ENCODE peak calls at places on chromosome 7, in eight cellular contexts. C is tibial nerve, R is sigmoid colon, Q is ovary, E is IMR-90, K is GM12892, H is A549, M is esophagus squamous epithelium. G is an unnamed sample.

GRCh38 chr7:131945313-131945831 is 388.9 kb upstream of the PODXL start:
- DNase-seq in E (peak), C (no peak), M (no peak), Q (peak), K (peak), H (peak), R (no peak), G (peak)

GRCh38 chr7:151424799-151425198 is 15.0 kb upstream of the WDR86 start:
- DNase-seq in K (no peak), H (no peak), R (no peak), Q (peak), E (peak), M (no peak), C (no peak), G (no peak)

GRCh38 chr7:100393233-100393905 is 20.1 kb downstream of the PILRA start:
- DNase-seq in C (no peak), K (no peak), H (no peak), M (no peak), Q (no peak), E (no peak), R (no peak), G (no peak)

GRCh38 chr7:144738708-144739314 is 97.0 kb downstream of the TPK1 start:
- DNase-seq in C (peak), E (no peak), R (no peak), K (no peak), Q (no peak), H (peak), M (no peak), G (peak)

GRCh38 chr7:100155553-100156317 is 2.8 kb downstream of the TRAPPC14 start:
- DNase-seq in C (no peak), M (no peak), H (no peak), E (no peak), Q (no peak), R (no peak), K (no peak), G (no peak)

GRCh38 chr7:29598607-29599006 is 35.0 kb downstream of the PRR15 start:
- DNase-seq in M (no peak), Q (no peak), R (no peak), E (no peak), H (no peak), K (no peak), C (no peak), G (no peak)

GRCh38 chr7:125061776-125062397 is 132.3 kb upstream of the POT1 start:
- DNase-seq in Q (no peak), R (no peak), C (no peak), H (no peak), E (peak), K (no peak), M (no peak), G (no peak)

GRCh38 chr7:47571355-47572100 is 10.4 kb downstream of the TNS3 start:
- DNase-seq in Q (peak), E (peak), M (no peak), K (no peak), C (no peak), R (peak), H (no peak), G (no peak)

GRCh38 chr7:771241-772004 is 44.3 kb upstream of the PRKAR1B start:
- DNase-seq in R (peak), C (peak), M (no peak), E (peak), Q (peak), H (no peak), K (no peak), G (no peak)

GRCh38 chr7:1941464-1942025 is 271.5 kb downstream of the ELFN1 start:
- DNase-seq in M (no peak), H (no peak), K (no peak), Q (peak), E (no peak), C (no peak), R (no peak), G (no peak)

GRCh38 chr7:42869131-42870020 is 42.5 kb downstream of the C7orf25 start:
- DNase-seq in Q (no peak), H (no peak), K (no peak), E (no peak), M (no peak), R (no peak), C (no peak), G (no peak)

GRCh38 chr7:128190051-128190640 is 50.9 kb upstream of the LEP start:
- DNase-seq in M (no peak), C (no peak), E (no peak), H (no peak), R (peak), K (no peak), Q (no peak), G (no peak)

GRCh38 chr7:24723178-24723530 is 34.1 kb downstream of the GSDME start:
- DNase-seq in K (no peak), C (no peak), M (no peak), H (no peak), E (no peak), R (no peak), Q (no peak), G (no peak)

GRCh38 chr7:157789094-157789493 is 452.3 kb downstream of the DNAJB6 start:
- DNase-seq in C (no peak), Q (no peak), K (no peak), R (no peak), E (no peak), M (no peak), H (no peak), G (no peak)

GRCh38 chr7:106313966-106314365 is 29.2 kb upstream of the NAMPT start:
- DNase-seq in E (no peak), M (no peak), K (no peak), C (no peak), H (no peak), Q (no peak), R (no peak), G (no peak)

GRCh38 chr7:118109607-118110006 is 74.4 kb upstream of the LSM8 start:
- DNase-seq in R (no peak), Q (no peak), M (no peak), H (peak), C (no peak), E (no peak), K (no peak), G (no peak)

GRCh38 chr7:16604054-16604453 is 41.5 kb downstream of the ANKMY2 start:
- DNase-seq in K (no peak), Q (no peak), M (no peak), H (no peak), C (no peak), E (no peak), R (no peak), G (peak)

GRCh38 chr7:153087498-153087897 is 327.9 kb downstream of the ACTR3B start:
- DNase-seq in Q (no peak), K (no peak), R (no peak), H (no peak), C (no peak), M (no peak), E (no peak), G (no peak)

GRCh38 chr7:93327006-93327633 is 95.0 kb downstream of the VPS50 start:
- DNase-seq in C (no peak), E (peak), R (no peak), Q (no peak), M (no peak), H (no peak), K (no peak), G (no peak)

GRCh38 chr7:2100278-2101205 is 132.2 kb downstream of the MAD1L1 start:
- DNase-seq in R (no peak), E (no peak), Q (peak), H (no peak), C (no peak), K (peak), M (no peak), G (peak)

GRCh38 chr7:144398911-144399310 is 4.6 kb downstream of the NOBOX start:
- DNase-seq in Q (no peak), E (no peak), M (no peak), H (no peak), K (no peak), R (no peak), C (no peak), G (no peak)

GRCh38 chr7:99762680-99763327 is 21.2 kb downstream of the CYP3A4 start:
- DNase-seq in M (no peak), K (no peak), H (no peak), C (peak), Q (no peak), E (peak), R (no peak), G (peak)

GRCh38 chr7:20785211-20786048 is 1.3 kb downstream of the SP8 start:
- DNase-seq in M (no peak), Q (no peak), K (peak), E (no peak), H (no peak), R (no peak), C (no peak), G (peak)

GRCh38 chr7:77980087-77980713 is 181.6 kb downstream of the PHTF2 start:
- DNase-seq in R (no peak), C (no peak), E (no peak), K (no peak), M (no peak), Q (no peak), H (no peak), G (no peak)

GRCh38 chr7:155921086-155921803 is 109.0 kb upstream of the SHH start:
- DNase-seq in K (no peak), E (no peak), Q (no peak), H (no peak), R (peak), M (no peak), C (no peak), G (no peak)

GRCh38 chr7:90211391-90212148 is at the start of gene STEAP2:
- DNase-seq in Q (peak), K (peak), E (peak), M (peak), R (peak), C (peak), H (peak), G (peak)

GRCh38 chr7:122148878-122149277 is 4.8 kb upstream of the AASS start:
- DNase-seq in Q (no peak), C (no peak), H (no peak), R (no peak), M (no peak), E (no peak), K (no peak), G (no peak)

GRCh38 chr7:4025694-4026615 is 656.1 kb upstream of the FOXK1 start:
- DNase-seq in C (no peak), E (no peak), Q (no peak), K (no peak), H (no peak), M (no peak), R (peak), G (no peak)

GRCh38 chr7:134562136-134562535 is 13.2 kb downstream of the AKR1B15 start:
- DNase-seq in E (peak), R (no peak), M (no peak), H (no peak), C (no peak), Q (no peak), K (no peak), G (no peak)

GRCh38 chr7:55173671-55174070 is 154.9 kb downstream of the EGFR start:
- DNase-seq in R (no peak), H (no peak), E (no peak), K (no peak), C (no peak), Q (no peak), M (no peak), G (no peak)

GRCh38 chr7:82441916-82442478 is 1.6 kb downstream of the CACNA2D1 start:
- DNase-seq in R (no peak), H (no peak), M (no peak), Q (no peak), C (no peak), K (no peak), E (peak), G (no peak)

GRCh38 chr7:115968166-115968565 is 62.4 kb downstream of the TFEC start:
- DNase-seq in H (no peak), E (no peak), C (no peak), K (no peak), Q (no peak), R (no peak), M (no peak), G (no peak)

GRCh38 chr7:129257168-129257567 is 32.3 kb downstream of the AHCYL2 start:
- DNase-seq in H (no peak), K (no peak), C (no peak), Q (no peak), R (no peak), M (no peak), E (no peak), G (no peak)

GRCh38 chr7:74253331-74253730 is 868 bp downstream of the RFC2 start:
- DNase-seq in M (no peak), Q (no peak), E (no peak), H (no peak), K (no peak), C (no peak), R (no peak), G (no peak)
- TF ChIP-seq POLR2A in M (no peak), Q (no peak), E (no peak), H (no peak), K (peak), C (no peak), R (no peak), G (no peak)

GRCh38 chr7:26208040-26208439 is 6.5 kb downstream of the CBX3 start:
- DNase-seq in R (no peak), H (no peak), K (no peak), Q (no peak), M (no peak), E (no peak), C (no peak), G (no peak)

GRCh38 chr7:26213821-26214515 is 12.4 kb downstream of the CBX3 start:
- DNase-seq in R (no peak), Q (no peak), C (no peak), H (no peak), K (no peak), M (no peak), E (no peak), G (no peak)

GRCh38 chr7:26216044-26216443 is 14.5 kb downstream of the CBX3 start:
- DNase-seq in E (no peak), C (no peak), Q (no peak), H (no peak), R (no peak), K (no peak), M (no peak), G (no peak)

GRCh38 chr7:26212921-26213718 is 11.6 kb downstream of the CBX3 start:
- DNase-seq in Q (no peak), H (no peak), K (no peak), R (no peak), E (no peak), M (no peak), C (no peak), G (peak)
- TF ChIP-seq POLR2A in Q (no peak), H (no peak), K (peak), R (no peak), E (no peak), M (no peak), C (no peak), G (peak)

DNA sequence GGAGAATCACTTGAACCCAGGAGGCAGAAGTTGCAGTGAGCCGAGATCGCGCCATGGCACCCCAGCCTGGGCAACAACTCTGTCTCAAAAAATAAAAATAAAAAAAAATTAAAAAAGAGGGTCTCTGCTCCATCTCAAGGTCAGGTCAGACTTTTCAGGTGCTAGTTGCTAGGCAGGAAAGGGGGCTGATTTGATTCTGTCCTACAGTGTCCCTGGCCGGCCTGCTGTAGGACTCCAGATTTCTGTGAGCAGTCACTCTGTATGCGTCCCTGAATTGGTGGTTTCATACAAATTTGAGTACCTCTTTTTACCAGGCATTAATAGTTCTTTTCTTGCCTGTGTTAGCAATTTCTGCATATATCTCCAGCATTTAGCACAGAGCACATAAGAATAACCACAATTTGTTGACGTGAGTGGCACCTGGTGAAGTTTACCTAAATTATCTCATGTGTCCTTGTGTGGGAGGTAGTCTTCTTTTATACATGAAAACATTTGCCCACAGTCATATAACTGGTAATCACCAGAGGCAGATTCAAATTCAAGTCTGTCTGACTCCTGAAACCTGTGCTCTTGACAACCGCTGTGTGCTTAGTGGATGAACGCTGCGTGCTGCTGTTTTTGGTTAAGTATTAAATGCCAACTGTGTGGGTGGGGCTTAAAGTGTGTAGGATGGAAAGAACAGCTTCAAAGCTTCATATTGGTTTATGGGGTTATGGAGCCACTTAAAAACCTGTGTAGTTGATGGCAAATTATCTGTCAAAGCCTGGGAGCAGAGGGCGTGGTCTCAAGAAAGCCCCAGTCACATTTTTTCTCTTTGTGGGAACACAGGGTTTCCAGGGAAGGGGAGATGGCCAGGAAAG is 3.2 kb upstream of the ZNF775 start:
- DNase-seq in K (no peak), C (no peak), R (no peak), M (no peak), Q (no peak), H (no peak), E (no peak), G (no peak)
- TF ChIP-seq POLR2A in K (no peak), C (no peak), R (no peak), M (no peak), Q (no peak), H (no peak), E (no peak), G (no peak)

DNA sequence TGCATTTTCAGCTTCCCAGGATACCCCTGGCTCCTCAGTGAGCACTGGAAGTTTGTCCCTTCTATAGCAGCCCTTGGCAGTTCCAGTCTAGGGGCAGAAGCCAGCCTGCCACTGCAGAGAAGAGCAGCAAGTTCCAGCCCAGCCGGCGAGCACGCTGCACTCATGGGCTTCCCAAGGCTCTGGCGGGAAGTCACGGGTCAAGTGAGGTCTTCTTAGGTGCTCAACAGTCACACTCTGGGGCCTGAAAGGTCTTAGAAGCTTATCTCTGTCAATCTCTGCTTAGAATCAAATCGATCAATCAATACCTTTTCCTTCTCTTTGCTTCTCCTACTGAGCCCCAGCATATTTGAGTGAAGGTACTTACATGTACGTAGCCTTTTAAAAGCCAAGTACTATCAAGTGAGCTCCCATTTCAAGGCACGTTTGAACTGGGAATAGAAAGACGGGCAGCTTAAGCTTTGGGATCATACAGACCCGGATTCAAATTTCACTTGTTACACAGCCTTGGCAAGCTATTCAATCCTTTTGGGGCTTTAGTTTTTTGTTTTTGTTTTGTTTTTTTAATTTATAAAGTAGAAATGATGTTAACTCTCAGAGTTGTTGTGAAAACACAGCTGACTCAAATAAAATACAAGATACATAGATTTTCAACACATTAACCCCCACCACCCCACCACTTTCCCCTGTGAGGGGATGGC is 152.6 kb upstream of the KLF14 start:
- DNase-seq in H (no peak), K (no peak), C (no peak), Q (no peak), E (no peak), R (no peak), M (no peak), G (no peak)
- TF ChIP-seq POLR2A in H (no peak), K (no peak), C (no peak), Q (no peak), E (no peak), R (no peak), M (no peak), G (no peak)

GRCh38 chr7:27172388-27172774 is 1.7 kb downstream of the HOXA10 start:
- DNase-seq in R (peak), K (no peak), E (no peak), C (no peak), H (no peak), M (no peak), Q (peak), G (no peak)
- TF ChIP-seq POLR2A in R (no peak), K (no peak), E (no peak), C (no peak), H (no peak), M (no peak), Q (no peak), G (no peak)

G was measured in erythroblast.